ENCODE peak calls at places on chromosome 2, in nine cellular contexts. F is osteoblast; M is bronchial epithelial cell; K is fibroblast of lung; E is mucosa of descending colon; U is endothelial cell; O is SK-N-SH; S is mesothelial cell of epicardium; V is CD8-positive, alpha-beta T cell. Q is an unnamed sample.

GRCh38 chr2:20599001-20599600 is 51.8 kb downstream of the HS1BP3 start:
- DNase-seq in F (no peak), M (no peak), K (no peak), E (no peak), U (no peak), O (peak), S (no peak), V (no peak), Q (no peak)

GRCh38 chr2:218260166-218260565 is 649 bp upstream of the GPBAR1 start:
- DNase-seq in F (peak), M (no peak), K (no peak), E (no peak), U (no peak), O (no peak), S (no peak), V (no peak), Q (no peak)

GRCh38 chr2:211534655-211535054 is 978.3 kb downstream of the CPS1 start:
- DNase-seq in F (no peak), M (no peak), K (peak), E (no peak), U (no peak), O (peak), S (no peak), V (no peak), Q (no peak)

GRCh38 chr2:200705305-200705985 is 106.3 kb upstream of the BZW1 start:
- DNase-seq in F (no peak), M (no peak), K (peak), E (no peak), U (peak), O (no peak), S (no peak), V (no peak), Q (no peak)

GRCh38 chr2:206275274-206276160 is 1.1 kb downstream of the ZDBF2 start:
- DNase-seq in F (peak), M (peak), K (peak), E (no peak), U (peak), O (peak), S (no peak), V (no peak), Q (no peak)

GRCh38 chr2:224284134-224284946 is 117.6 kb downstream of the FAM124B start:
- DNase-seq in F (no peak), M (peak), K (no peak), E (no peak), U (no peak), O (peak), S (no peak), V (peak), Q (peak)

GRCh38 chr2:217262916-217263315 is 403.1 kb upstream of the TNP1 start:
- DNase-seq in F (no peak), M (no peak), K (peak), E (no peak), U (no peak), O (no peak), S (no peak), V (no peak), Q (no peak)

GRCh38 chr2:189178726-189179606 is 595 bp downstream of the COL5A2 start:
- DNase-seq in F (no peak), M (peak), K (peak), E (no peak), U (peak), O (no peak), S (no peak), V (no peak), Q (no peak)

GRCh38 chr2:121036226-121036692 is 248.7 kb downstream of the TFCP2L1 start:
- DNase-seq in F (no peak), M (peak), K (no peak), E (no peak), U (no peak), O (no peak), S (no peak), V (no peak), Q (no peak)

GRCh38 chr2:210445116-210445707 is 31.3 kb downstream of the LANCL1 start:
- DNase-seq in F (peak), M (peak), K (peak), E (no peak), U (no peak), O (peak), S (no peak), V (no peak), Q (no peak)

GRCh38 chr2:95009009-95009760 is 16.3 kb upstream of the MAL start:
- DNase-seq in F (no peak), M (no peak), K (no peak), E (no peak), U (no peak), O (no peak), S (no peak), V (no peak), Q (no peak)

GRCh38 chr2:33529771-33530481 is 53.5 kb downstream of the RASGRP3 start:
- DNase-seq in F (peak), M (peak), K (peak), E (no peak), U (no peak), O (no peak), S (no peak), V (no peak), Q (no peak)
- TF ChIP-seq CTCF in F (no peak), M (no peak), K (no peak), E (no peak), U (no peak), O (peak), S (no peak), V (no peak), Q (no peak)

DNA sequence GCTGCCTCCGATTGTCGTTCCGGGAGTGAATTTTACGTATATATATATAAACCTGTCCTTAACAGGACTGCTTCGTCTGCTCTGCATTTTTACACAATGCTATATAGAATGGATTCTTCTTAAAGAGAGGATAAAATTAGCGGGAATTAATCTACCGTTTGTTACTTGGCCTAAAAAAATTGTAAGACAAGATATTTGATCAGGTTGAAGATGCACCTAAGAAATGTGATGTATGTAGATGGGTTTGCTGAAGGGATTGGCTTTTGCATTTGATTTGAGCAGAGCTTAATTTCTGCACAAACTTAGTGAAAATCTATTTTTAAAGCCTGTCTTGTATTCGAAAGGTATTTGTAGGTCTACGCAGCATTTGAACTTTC is 966 bp downstream of the PPP1CB start:
- DNase-seq in F (no peak), M (peak), K (no peak), E (no peak), U (no peak), O (no peak), S (no peak), V (no peak), Q (no peak)
- TF ChIP-seq CTCF in F (no peak), M (no peak), K (no peak), E (no peak), U (no peak), O (no peak), S (no peak), V (no peak), Q (no peak)

GRCh38 chr2:18986046-18986445 is 372.4 kb downstream of the OSR1 start:
- DNase-seq in F (no peak), M (no peak), K (no peak), E (no peak), U (no peak), O (no peak), S (no peak), V (no peak), Q (no peak)
- TF ChIP-seq CTCF in F (no peak), M (no peak), K (no peak), E (no peak), U (no peak), O (no peak), S (no peak), V (no peak), Q (no peak)

GRCh38 chr2:163884416-163884815 is 148.6 kb upstream of the FIGN start:
- DNase-seq in F (no peak), M (no peak), K (peak), E (no peak), U (no peak), O (no peak), S (no peak), V (no peak), Q (no peak)

GRCh38 chr2:163877316-163877715 is 141.5 kb upstream of the FIGN start:
- DNase-seq in F (peak), M (peak), K (peak), E (no peak), U (no peak), O (no peak), S (no peak), V (no peak), Q (peak)

DNA sequence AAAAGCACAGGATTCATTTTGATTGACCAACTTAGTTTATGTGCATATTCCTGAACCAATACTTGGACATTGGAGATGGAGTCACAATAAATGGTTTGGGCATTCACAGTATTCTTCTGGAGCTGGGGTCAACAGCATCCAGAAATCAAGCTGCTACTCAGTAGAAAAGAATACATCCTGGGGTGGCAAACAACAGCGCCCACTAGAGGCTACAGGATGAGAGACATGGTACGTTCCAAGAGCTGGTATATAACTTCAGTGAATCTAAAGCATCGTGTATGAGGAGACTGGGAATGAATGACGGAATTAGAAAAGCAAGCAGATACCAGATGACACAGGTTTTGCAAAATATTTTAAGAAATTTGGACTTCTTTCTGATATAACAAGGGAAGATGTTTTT is 142.9 kb upstream of the FIGN start:
- DNase-seq in F (no peak), M (peak), K (no peak), E (no peak), U (peak), O (peak), S (no peak), V (no peak), Q (peak)
- TF ChIP-seq CTCF in F (peak), M (peak), K (peak), E (no peak), U (peak), O (peak), S (peak), V (no peak), Q (peak)

GRCh38 chr2:38907743-38908562 is 18.3 kb downstream of the ARHGEF33 start:
- DNase-seq in F (no peak), M (peak), K (no peak), E (no peak), U (no peak), O (no peak), S (no peak), V (no peak), Q (peak)
- TF ChIP-seq CTCF in F (no peak), M (no peak), K (no peak), E (no peak), U (no peak), O (no peak), S (no peak), V (no peak), Q (no peak)

GRCh38 chr2:113965228-113965627 is 75.3 kb downstream of the ACTR3 start:
- DNase-seq in F (no peak), M (no peak), K (no peak), E (no peak), U (no peak), O (no peak), S (no peak), V (no peak), Q (no peak)

GRCh38 chr2:113966832-113967231 is 76.9 kb downstream of the ACTR3 start:
- DNase-seq in F (peak), M (peak), K (peak), E (no peak), U (no peak), O (no peak), S (no peak), V (no peak), Q (no peak)

GRCh38 chr2:113965644-113966043 is 75.8 kb downstream of the ACTR3 start:
- DNase-seq in F (no peak), M (peak), K (peak), E (no peak), U (peak), O (no peak), S (no peak), V (no peak), Q (peak)

GRCh38 chr2:113967272-113967671 is 77.4 kb downstream of the ACTR3 start:
- DNase-seq in F (no peak), M (no peak), K (no peak), E (no peak), U (no peak), O (no peak), S (no peak), V (no peak), Q (no peak)

GRCh38 chr2:113966171-113966570 is 76.3 kb downstream of the ACTR3 start:
- DNase-seq in F (no peak), M (no peak), K (no peak), E (no peak), U (no peak), O (no peak), S (no peak), V (no peak), Q (no peak)
- TF ChIP-seq CTCF in F (no peak), M (no peak), K (no peak), E (no peak), U (no peak), O (no peak), S (no peak), V (no peak), Q (no peak)

Q was measured in Calu3.